ENCODE peak calls at places on chromosome 13, in ten cellular contexts. H is body of pancreas, L is SK-N-DZ, R is aorta, D is Peyer's patch, M is ascending aorta, K is breast epithelium, I is endothelial cell, E is lower lobe of right lung, S is NCI-H1092 treated with DMSO at 0.1 percent for 48 hours. Z is an unnamed sample.

GRCh38 chr13:91242652-91243051 is 104.8 kb upstream of the MIR17HG start:
- DNase-seq in H (no peak), L (no peak), R (no peak), D (no peak), M (no peak), K (no peak), I (no peak), E (no peak), S (no peak), Z (peak)

GRCh38 chr13:33616130-33616529 is 201.8 kb upstream of the RFC3 start:
- DNase-seq in H (no peak), L (no peak), R (no peak), D (no peak), M (no peak), K (no peak), I (no peak), E (no peak), S (no peak), Z (no peak)

GRCh38 chr13:110149036-110149435 is 157.9 kb downstream of the COL4A1 start:
- DNase-seq in H (no peak), L (no peak), R (no peak), D (no peak), M (no peak), K (no peak), I (no peak), E (no peak), S (no peak), Z (peak)

GRCh38 chr13:30463820-30464495 is 1.8 kb downstream of the HMGB1 start:
- DNase-seq in H (peak), L (peak), R (peak), D (peak), M (no peak), K (peak), I (peak), E (peak), S (peak), Z (peak)

GRCh38 chr13:74751739-74752138 is 617.5 kb upstream of the KLF12 start:
- DNase-seq in H (no peak), L (peak), R (no peak), D (no peak), M (no peak), K (no peak), I (no peak), E (no peak), S (peak), Z (no peak)

GRCh38 chr13:52879950-52880650 is 31.7 kb upstream of the PCDH8 start:
- DNase-seq in H (no peak), L (no peak), R (no peak), D (no peak), M (no peak), K (no peak), I (no peak), E (no peak), S (peak), Z (no peak)

GRCh38 chr13:74316531-74316930 is 182.3 kb upstream of the KLF12 start:
- DNase-seq in H (no peak), L (no peak), R (no peak), D (no peak), M (no peak), K (no peak), I (no peak), E (no peak), S (no peak), Z (peak)

GRCh38 chr13:36130542-36131214 is 504 bp downstream of the DCLK1 start:
- DNase-seq in H (peak), L (peak), R (peak), D (no peak), M (no peak), K (no peak), I (peak), E (peak), S (peak), Z (no peak)

GRCh38 chr13:31587696-31588266 is 151.5 kb upstream of the RXFP2 start:
- DNase-seq in H (no peak), L (no peak), R (no peak), D (no peak), M (no peak), K (no peak), I (no peak), E (no peak), S (no peak), Z (no peak)

GRCh38 chr13:50907781-50908180 is 1.8 kb upstream of the RNASEH2B start:
- DNase-seq in H (no peak), L (no peak), R (no peak), D (no peak), M (no peak), K (no peak), I (no peak), E (no peak), S (no peak), Z (no peak)

Z was measured in astrocyte.